ENCODE peak calls at places on chromosome 1, in four cellular contexts. One of them, this sample, is unnamed. For H3K4me1, the result is how much of the 10 kb centered on the place peaks cover.

GRCh38 chr1:115172270-115172669 is 83.0 kb upstream of the TSPAN2 start:
- DNase-seq in GM23338: no peak
- DNase-seq in heart right ventricle: no peak
- DNase-seq in colonic mucosa: no peak
- DNase-seq in this sample: no peak

GRCh38 chr1:231603598-231604275 is 22.9 kb upstream of the DISC1 start:
- DNase-seq in GM23338: peak
- DNase-seq in heart right ventricle: peak
- DNase-seq in colonic mucosa: peak
- DNase-seq in this sample: no peak

GRCh38 chr1:27314737-27315136 is 7.2 kb upstream of the TMEM222 start:
- DNase-seq in GM23338: no peak
- DNase-seq in heart right ventricle: no peak
- DNase-seq in colonic mucosa: no peak
- DNase-seq in this sample: no peak

GRCh38 chr1:53654216-53655210 is 84.5 kb downstream of the GLIS1 start:
- DNase-seq in GM23338: no peak
- DNase-seq in heart right ventricle: no peak
- DNase-seq in colonic mucosa: no peak
- DNase-seq in this sample: no peak

GRCh38 chr1:57623039-57623790 is 199.4 kb upstream of the DAB1 start:
- DNase-seq in GM23338: peak
- DNase-seq in heart right ventricle: peak
- DNase-seq in colonic mucosa: no peak
- DNase-seq in this sample: peak

GRCh38 chr1:207454046-207454964 is at the start of gene CR2:
- DNase-seq in GM23338: peak
- DNase-seq in heart right ventricle: no peak
- DNase-seq in colonic mucosa: peak
- DNase-seq in this sample: peak

GRCh38 chr1:37477198-37477931 is 3.0 kb downstream of the ZC3H12A start:
- DNase-seq in GM23338: peak
- DNase-seq in heart right ventricle: no peak
- DNase-seq in colonic mucosa: peak
- DNase-seq in this sample: peak

GRCh38 chr1:161258439-161259386 is at the start of gene PCP4L1:
- DNase-seq in GM23338: peak
- DNase-seq in heart right ventricle: peak
- DNase-seq in colonic mucosa: peak
- DNase-seq in this sample: peak

GRCh38 chr1:67689267-67690017 is 4.4 kb downstream of the GADD45A start:
- DNase-seq in GM23338: no peak
- DNase-seq in heart right ventricle: no peak
- DNase-seq in colonic mucosa: no peak
- DNase-seq in this sample: no peak

GRCh38 chr1:206457408-206457807 is 12.9 kb upstream of the IKBKE start:
- DNase-seq in GM23338: no peak
- DNase-seq in heart right ventricle: no peak
- DNase-seq in colonic mucosa: no peak
- DNase-seq in this sample: no peak

GRCh38 chr1:202172015-202172355 is 11.6 kb upstream of the PTPN7 start:
- DNase-seq in GM23338: no peak
- DNase-seq in heart right ventricle: no peak
- DNase-seq in colonic mucosa: no peak
- DNase-seq in this sample: no peak

GRCh38 chr1:240310226-240310925 is 218.7 kb downstream of the FMN2 start:
- DNase-seq in GM23338: no peak
- DNase-seq in heart right ventricle: no peak
- DNase-seq in colonic mucosa: no peak
- DNase-seq in this sample: no peak

GRCh38 chr1:231883382-231883781 is 256.8 kb downstream of the DISC1 start:
- DNase-seq in GM23338: peak
- DNase-seq in heart right ventricle: no peak
- DNase-seq in colonic mucosa: no peak
- DNase-seq in this sample: no peak

GRCh38 chr1:229156819-229157218 is 114.1 kb upstream of the RAB4A start:
- DNase-seq in GM23338: peak
- DNase-seq in heart right ventricle: peak
- DNase-seq in colonic mucosa: no peak
- DNase-seq in this sample: no peak

GRCh38 chr1:84379781-84380180 is 18.5 kb upstream of the DNASE2B start:
- DNase-seq in GM23338: no peak
- DNase-seq in heart right ventricle: no peak
- DNase-seq in colonic mucosa: no peak
- DNase-seq in this sample: no peak

GRCh38 chr1:25715888-25716287 is 84.1 kb upstream of the SELENON start:
- DNase-seq in GM23338: peak
- DNase-seq in heart right ventricle: no peak
- DNase-seq in colonic mucosa: no peak
- DNase-seq in this sample: no peak

GRCh38 chr1:153882296-153882912 is 40.4 kb downstream of the GATAD2B start:
- DNase-seq in GM23338: peak
- DNase-seq in heart right ventricle: no peak
- DNase-seq in colonic mucosa: no peak
- DNase-seq in this sample: no peak

GRCh38 chr1:151147132-151147503 is 687 bp upstream of the SEMA6C start:
- DNase-seq in GM23338: no peak
- DNase-seq in heart right ventricle: no peak
- DNase-seq in colonic mucosa: no peak
- DNase-seq in this sample: no peak

GRCh38 chr1:12617511-12617900 is 504 bp downstream of the DHRS3 start:
- DNase-seq in GM23338: peak
- DNase-seq in heart right ventricle: no peak
- DNase-seq in colonic mucosa: peak
- DNase-seq in this sample: peak

GRCh38 chr1:211606914-211607751 is 28.2 kb upstream of the SLC30A1 start:
- DNase-seq in GM23338: no peak
- DNase-seq in heart right ventricle: no peak
- DNase-seq in colonic mucosa: no peak
- DNase-seq in this sample: no peak

GRCh38 chr1:206824327-206824726 is 41.1 kb upstream of the IL20 start:
- DNase-seq in GM23338: no peak
- DNase-seq in heart right ventricle: no peak
- DNase-seq in colonic mucosa: no peak
- DNase-seq in this sample: no peak

DNA sequence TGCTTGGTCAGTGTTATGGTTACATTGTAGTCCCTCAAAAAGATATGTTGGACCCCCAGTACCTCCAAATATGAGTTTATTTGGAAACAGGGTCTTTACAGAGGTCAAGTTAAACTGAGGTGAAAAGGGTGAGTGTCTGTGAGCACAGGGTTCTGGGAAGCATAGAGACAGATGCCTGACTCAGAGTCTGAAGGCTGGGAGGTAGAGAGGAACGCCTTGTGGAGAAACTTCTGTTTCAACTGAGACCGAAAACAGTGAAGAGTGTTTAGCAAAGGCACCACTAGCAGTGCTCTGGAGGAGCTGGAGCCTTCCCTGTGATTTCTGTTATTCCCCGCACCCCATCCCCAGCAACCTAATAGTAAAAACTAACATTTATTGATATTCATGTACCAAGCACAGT is 65.2 kb upstream of the LRRC8D start:
- DNase-seq in GM23338: no peak
- DNase-seq in heart right ventricle: no peak
- DNase-seq in colonic mucosa: no peak
- DNase-seq in this sample: no peak
- H3K4me1 ChIP-seq in GM23338: under half
- H3K4me1 ChIP-seq in heart right ventricle: under half
- H3K4me1 ChIP-seq in colonic mucosa: under half
- H3K4me1 ChIP-seq in this sample: under half

GRCh38 chr1:8371372-8371991 is 53.6 kb downstream of the SLC45A1 start:
- DNase-seq in GM23338: no peak
- DNase-seq in heart right ventricle: peak
- DNase-seq in colonic mucosa: no peak
- DNase-seq in this sample: no peak

GRCh38 chr1:8367571-8368184 is 49.8 kb downstream of the SLC45A1 start:
- DNase-seq in GM23338: no peak
- DNase-seq in heart right ventricle: peak
- DNase-seq in colonic mucosa: no peak
- DNase-seq in this sample: no peak

GRCh38 chr1:8368956-8369639 is 51.2 kb downstream of the SLC45A1 start:
- DNase-seq in GM23338: no peak
- DNase-seq in heart right ventricle: no peak
- DNase-seq in colonic mucosa: no peak
- DNase-seq in this sample: no peak

GRCh38 chr1:8370928-8371327 is 53.0 kb downstream of the SLC45A1 start:
- DNase-seq in GM23338: no peak
- DNase-seq in heart right ventricle: peak
- DNase-seq in colonic mucosa: no peak
- DNase-seq in this sample: no peak

GRCh38 chr1:8370046-8370881 is 52.4 kb downstream of the SLC45A1 start:
- DNase-seq in GM23338: peak
- DNase-seq in heart right ventricle: peak
- DNase-seq in colonic mucosa: no peak
- DNase-seq in this sample: no peak
- H3K27ac ChIP-seq in GM23338: peak
- H3K27ac ChIP-seq in heart right ventricle: peak
- H3K27ac ChIP-seq in colonic mucosa: no peak
- H3K27ac ChIP-seq in this sample: peak

DNA sequence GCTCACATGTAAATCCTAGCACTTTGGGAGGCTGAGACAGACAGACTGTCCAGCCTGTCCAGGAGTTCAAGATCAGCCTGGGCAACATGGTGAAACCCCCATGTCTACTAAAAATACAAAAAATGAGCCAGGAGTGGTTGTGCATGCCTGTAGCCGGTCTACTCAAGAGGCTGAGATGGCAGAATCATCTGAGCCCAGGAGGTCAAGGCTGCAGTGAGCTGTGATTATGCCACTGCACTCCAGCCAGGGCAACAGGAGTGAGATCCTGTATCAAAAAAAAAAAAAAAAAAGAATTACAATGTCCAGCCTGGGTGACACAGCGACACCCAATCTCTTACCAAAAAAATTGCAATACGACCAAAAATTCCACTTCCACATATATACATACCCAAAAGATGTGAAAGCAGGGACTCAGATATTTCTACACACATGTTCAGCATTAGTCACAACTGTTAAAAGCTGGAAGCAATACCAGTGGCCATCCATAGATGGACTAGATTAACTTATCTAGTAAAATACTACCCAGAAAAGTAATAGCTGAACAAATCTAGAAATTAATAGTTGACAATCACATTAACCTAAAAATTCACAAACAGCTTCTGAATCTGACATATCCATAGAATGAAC is 49.2 kb downstream of the ASH1L start:
- DNase-seq in GM23338: no peak
- DNase-seq in heart right ventricle: no peak
- DNase-seq in colonic mucosa: no peak
- DNase-seq in this sample: no peak
- TF ChIP-seq CTCF in GM23338: no peak
- TF ChIP-seq CTCF in heart right ventricle: no peak
- TF ChIP-seq CTCF in colonic mucosa: no peak
- TF ChIP-seq CTCF in this sample: no peak

DNA sequence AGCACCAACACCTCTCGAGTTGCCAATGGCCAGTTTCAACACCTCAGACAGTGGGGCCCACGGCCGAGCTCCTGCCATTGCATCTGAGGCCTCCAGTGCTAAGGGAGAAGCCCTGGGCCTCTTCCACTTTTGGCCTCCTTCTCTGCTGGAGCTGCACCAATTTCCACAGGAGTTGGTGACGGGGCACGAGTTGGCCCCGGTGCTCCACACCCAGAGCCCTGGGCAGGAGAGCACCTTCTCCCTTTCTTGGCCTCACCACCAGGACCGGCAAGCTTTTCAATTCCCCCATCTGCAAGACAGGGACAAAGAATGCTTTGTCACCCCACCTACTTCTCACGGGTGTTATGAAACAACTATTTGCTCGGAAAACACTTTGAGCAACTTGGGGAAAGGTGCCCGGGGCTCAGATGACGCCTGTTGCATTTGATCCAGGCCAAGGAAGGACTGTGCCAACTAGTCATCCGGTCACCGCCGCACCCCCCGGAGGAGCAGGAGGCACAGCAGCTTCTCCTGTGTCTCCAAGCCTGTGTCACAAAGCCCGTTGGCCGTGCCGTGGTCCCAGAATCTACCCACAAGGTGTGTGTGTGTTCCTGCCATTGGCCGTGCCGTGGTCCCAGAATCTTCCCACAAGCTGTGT is 55.2 kb downstream of the TOMM20 start:
- DNase-seq in GM23338: no peak
- DNase-seq in heart right ventricle: peak
- DNase-seq in colonic mucosa: peak
- DNase-seq in this sample: peak
- H3K4me1 ChIP-seq in GM23338: under half
- H3K4me1 ChIP-seq in heart right ventricle: half or more
- H3K4me1 ChIP-seq in colonic mucosa: under half
- H3K4me1 ChIP-seq in this sample: under half

This sample was measured in pancreas.